ENCODE peak calls at places on chromosomes 11 and 22, in five cellular contexts. D is AG09319, P is stomach, F is left ventricle myocardium inferior, V is pancreas. H is an unnamed sample.

GRCh38 chr11:8757047-8757446 is 74.5 kb downstream of the RPL27A start:
- DNase-seq in V (no peak), P (no peak), D (no peak), F (no peak), H (no peak)

GRCh38 chr11:9716275-9717039 is 52.6 kb downstream of the SWAP70 start:
- DNase-seq in V (no peak), F (no peak), D (peak; percentile 7), P (no peak), H (no peak)

GRCh38 chr11:120521176-120521575 is 9.6 kb downstream of the GRIK4 start:
- DNase-seq in P (no peak), F (no peak), D (no peak), V (no peak), H (no peak)

GRCh38 chr11:57377098-57377497 is 3.9 kb downstream of the PRG3 start:
- DNase-seq in F (no peak), V (no peak), D (no peak), P (no peak), H (no peak)

GRCh38 chr22:22988785-22989184 is 81.5 kb upstream of the GNAZ start:
- DNase-seq in V (no peak), F (no peak), D (no peak), P (no peak), H (no peak)

GRCh38 chr11:66334605-66335442 is 1.4 kb downstream of the RIN1 start:
- DNase-seq in V (no peak), P (no peak), F (no peak), D (no peak), H (peak; percentile 40)

GRCh38 chr11:65351511-65351910 is 3.0 kb upstream of the TIGD3 start:
- DNase-seq in D (no peak), P (no peak), V (no peak), F (no peak), H (no peak)

GRCh38 chr11:126061707-126062678 is 673 bp downstream of the CDON start:
- DNase-seq in P (no peak), D (no peak), V (peak; percentile 42), F (peak; percentile 40), H (peak; percentile 70)

GRCh38 chr11:115869780-115870431 is 365.7 kb upstream of the CADM1 start:
- DNase-seq in F (no peak), P (no peak), D (no peak), V (no peak), H (peak; percentile 74)

GRCh38 chr22:46824348-46824909 is 62.0 kb downstream of the TBC1D22A start:
- DNase-seq in P (no peak), V (no peak), F (no peak), D (no peak), H (no peak)

GRCh38 chr11:124415356-124415923 is 9.2 kb downstream of the OR8B4 start:
- DNase-seq in D (peak; percentile 10), F (no peak), V (no peak), P (no peak), H (no peak)

GRCh38 chr11:61603667-61604066 is 22.8 kb upstream of the SYT7 start:
- DNase-seq in F (no peak), V (no peak), D (no peak), P (no peak), H (no peak)

GRCh38 chr22:42269407-42270177 is 861 bp downstream of the TCF20 start:
- DNase-seq in D (no peak), P (peak; percentile 80), V (peak; percentile 76), F (peak; percentile 44), H (peak; percentile 59)

GRCh38 chr22:43423046-43423445 is 11.2 kb downstream of the MPPED1 start:
- DNase-seq in F (no peak), V (no peak), P (no peak), D (no peak), H (peak; percentile 3)
- TF ChIP-seq CTCF in F (no peak), V (no peak), P (no peak), D (no peak), H (no peak)

GRCh38 chr11:7332451-7332850 is 80.7 kb downstream of the SYT9 start:
- DNase-seq in D (no peak), P (no peak), F (no peak), V (no peak), H (no peak)
- TF ChIP-seq CTCF in D (no peak), P (no peak), F (no peak), V (no peak), H (no peak)

DNA sequence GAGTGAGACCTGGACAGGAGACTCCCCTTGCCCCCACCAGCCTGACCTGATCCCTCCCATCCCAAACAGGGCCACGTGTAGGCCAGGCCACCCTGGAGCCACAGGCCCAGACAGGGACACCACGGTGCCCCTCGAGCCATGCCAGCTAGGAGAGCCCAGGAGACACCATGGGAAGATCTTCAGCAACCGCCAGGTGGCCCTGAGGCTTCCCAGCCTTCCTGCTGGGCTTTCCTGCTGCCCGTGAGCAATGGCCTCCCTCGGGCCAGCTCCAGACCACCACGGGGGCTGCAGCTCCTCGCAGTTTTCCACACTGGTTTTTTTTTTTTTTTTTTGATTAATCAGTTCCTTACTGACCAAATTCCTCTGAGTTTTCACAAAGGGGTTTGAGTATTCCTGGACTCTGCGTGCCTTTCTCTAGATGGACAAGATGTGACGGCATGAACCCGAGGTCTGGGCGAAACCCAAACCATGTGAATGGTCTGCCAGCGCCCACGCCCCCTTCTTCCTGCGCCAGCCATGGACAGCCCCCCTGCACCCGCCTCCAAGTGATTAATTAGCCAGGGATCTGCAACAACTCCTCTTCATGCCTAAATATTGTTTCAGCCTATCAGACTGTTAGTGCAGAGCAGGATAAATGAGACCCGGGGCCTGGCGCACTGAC is 40.9 kb downstream of the TBX1 start:
- DNase-seq in D (peak; percentile 54), F (no peak), V (no peak), P (no peak), H (no peak)
- TF ChIP-seq CTCF in D (no peak), F (no peak), V (no peak), P (no peak), H (no peak)

DNA sequence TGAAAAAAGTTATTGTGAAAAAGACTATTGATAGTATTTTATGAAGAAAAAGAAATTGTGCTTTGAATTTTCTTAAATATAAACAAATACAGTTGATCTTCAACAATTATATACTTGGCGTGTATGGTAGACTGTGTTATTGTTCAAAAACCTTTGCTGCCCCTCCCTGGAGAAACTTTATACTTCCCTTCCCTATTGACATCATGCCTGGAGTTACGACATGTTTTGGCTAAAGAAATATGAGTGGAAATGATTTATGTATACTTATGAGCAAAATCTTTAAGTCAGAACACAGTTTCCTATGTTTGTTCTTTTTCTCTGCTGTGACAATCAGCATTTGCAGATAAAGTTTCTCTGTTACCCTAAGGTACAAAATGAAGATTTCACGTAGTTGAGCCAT is 243.8 kb downstream of the TMEM135 start:
- DNase-seq in V (no peak), D (peak; percentile 49), F (no peak), P (no peak), H (no peak)
- TF ChIP-seq CTCF in V (no peak), D (peak; percentile 31), F (peak; percentile 53), P (peak; percentile 20), H (no peak)

DNA sequence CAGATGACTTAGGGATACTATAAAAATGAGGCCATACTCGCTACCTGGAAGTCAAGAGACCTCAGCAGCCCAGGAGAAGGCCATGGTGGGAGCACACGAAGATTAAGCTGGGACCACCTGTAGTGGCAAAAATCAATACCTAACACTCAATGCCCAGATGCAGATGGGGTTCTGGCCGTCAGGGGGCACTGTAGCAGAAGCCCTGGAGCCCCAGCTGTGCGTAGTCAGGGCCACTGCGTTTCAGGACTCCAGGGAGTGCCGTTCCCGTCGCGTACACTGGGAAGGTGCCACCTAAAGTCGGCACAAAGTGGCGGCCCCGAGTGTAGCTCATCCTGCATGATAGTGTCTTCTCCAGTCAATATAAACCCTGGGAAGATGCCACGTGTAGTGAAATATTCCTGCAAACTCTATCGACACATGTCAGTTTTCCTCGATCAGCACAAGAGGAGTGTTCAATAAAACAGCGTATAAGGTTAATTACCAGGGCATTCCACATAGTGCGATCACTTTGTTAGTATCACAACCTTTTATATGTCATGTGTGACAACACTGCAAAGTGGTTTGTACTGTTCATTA is 123.7 kb upstream of the NTM start:
- DNase-seq in F (peak; percentile 39), D (no peak), P (peak; percentile 55), V (peak; percentile 37), H (peak; percentile 67)
- TF ChIP-seq CTCF in F (peak; percentile 63), D (peak; percentile 42), P (peak; percentile 29), V (peak; percentile 44), H (peak; percentile 76)

GRCh38 chr11:35722641-35723040 is 60.1 kb downstream of the TRIM44 start:
- DNase-seq in F (no peak), V (no peak), P (no peak), D (no peak), H (no peak)

GRCh38 chr11:35727140-35727539 is 64.6 kb downstream of the TRIM44 start:
- DNase-seq in F (no peak), P (no peak), V (no peak), D (no peak), H (no peak)

GRCh38 chr11:35723493-35724284 is 61.1 kb downstream of the TRIM44 start:
- DNase-seq in V (no peak), D (no peak), P (no peak), F (no peak), H (no peak)

GRCh38 chr11:35721576-35722341 is 59.2 kb downstream of the TRIM44 start:
- DNase-seq in P (no peak), V (no peak), F (no peak), D (no peak), H (no peak)

DNA sequence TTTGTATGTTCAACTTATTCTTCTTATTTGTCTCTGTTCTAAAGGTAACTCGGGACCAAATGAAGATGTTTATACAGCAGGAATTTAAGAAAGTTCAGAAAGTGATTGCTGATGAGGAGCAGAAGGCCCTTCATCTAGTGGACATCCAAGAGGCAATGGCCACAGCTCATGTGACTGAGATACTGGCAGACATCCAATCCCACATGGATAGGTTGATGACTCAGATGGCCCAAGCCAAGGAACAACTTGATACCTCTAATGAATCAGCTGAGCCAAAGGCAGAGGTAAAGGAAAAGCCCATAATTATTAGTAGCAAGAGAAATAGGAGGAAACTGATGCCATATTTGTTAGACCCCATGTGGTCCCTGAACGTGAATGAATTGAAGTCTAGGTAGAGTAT is 63.3 kb downstream of the TRIM44 start:
- DNase-seq in D (no peak), F (no peak), P (no peak), V (no peak), H (no peak)
- TF ChIP-seq CTCF in D (no peak), F (no peak), P (no peak), V (no peak), H (no peak)

DNA sequence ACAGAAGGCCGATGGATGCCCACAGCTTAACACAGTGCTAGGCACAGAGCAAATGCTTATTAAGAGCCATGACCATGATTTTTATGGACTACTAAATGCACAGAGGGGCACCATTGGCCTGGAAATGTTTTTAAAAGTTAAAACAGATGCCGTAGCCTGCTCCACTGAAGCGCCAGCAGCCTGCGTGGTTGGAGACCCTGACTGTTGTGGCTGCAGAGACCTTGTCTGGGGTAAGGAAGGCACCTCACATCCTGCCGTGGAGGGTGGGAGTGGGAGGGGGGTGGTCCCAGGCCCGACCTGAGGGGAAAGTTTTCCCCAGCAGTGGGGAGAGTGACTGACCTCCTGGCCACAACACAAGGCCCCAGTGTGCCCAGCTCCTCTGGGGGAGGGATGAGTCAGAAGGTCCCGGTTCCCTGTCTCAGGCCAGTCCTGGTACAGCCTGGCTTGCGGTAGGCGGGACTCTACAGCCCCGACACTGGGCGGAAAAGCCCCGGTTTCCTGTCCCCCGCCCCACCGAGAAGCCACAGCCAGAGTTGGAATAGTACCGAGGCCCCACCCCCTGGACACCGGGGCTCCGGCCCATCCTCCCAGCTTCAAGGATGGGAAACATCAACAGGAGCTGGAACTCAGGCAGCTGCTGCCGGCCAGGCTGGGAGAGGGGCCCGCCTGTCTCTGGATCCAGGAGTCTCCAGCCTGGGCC is 7.0 kb downstream of the CHST1 start:
- DNase-seq in D (peak; percentile 4), P (peak; percentile 34), F (peak; percentile 85), V (no peak), H (peak; percentile 82)
- TF ChIP-seq CTCF in D (no peak), P (no peak), F (no peak), V (no peak), H (no peak)